ENCODE peak calls at places on chromosomes 3 and 15, in four cellular contexts. W is psoas muscle, Z is GM23338, T is tibial nerve. U is an unnamed sample.
A peak's percentile ranks its signal among the peaks of the same experiment; 100 is the strongest.

GRCh38 chr3:126252373-126252772 is 72.0 kb upstream of the ALDH1L1 start:
- DNase-seq in T (no peak), W (no peak), Z (no peak), U (no peak)

GRCh38 chr3:175655366-175655765 is 796.2 kb downstream of the NAALADL2 start:
- DNase-seq in T (no peak), W (no peak), Z (no peak), U (no peak)

GRCh38 chr3:20668411-20668810 is 482.4 kb upstream of the SGO1 start:
- DNase-seq in T (no peak), W (no peak), Z (peak; percentile 79), U (no peak)

GRCh38 chr3:49785565-49786356 is 581 bp downstream of the IP6K1 start:
- DNase-seq in Z (peak; percentile 63), T (no peak), W (no peak), U (no peak)

GRCh38 chr3:54954019-54954418 is 26.2 kb upstream of the LRTM1 start:
- DNase-seq in Z (peak; percentile 38), T (no peak), W (peak; percentile 17), U (no peak)

GRCh38 chr3:46566040-46566631 is at the start of gene LRRC2:
- DNase-seq in Z (peak; percentile 72), W (peak; percentile 61), T (no peak), U (no peak)

GRCh38 chr3:66856555-66856954 is 141.6 kb upstream of the KBTBD8 start:
- DNase-seq in W (no peak), Z (no peak), T (no peak), U (no peak)

GRCh38 chr3:9732080-9732752 is 681 bp downstream of the BRPF1 start:
- DNase-seq in W (no peak), T (no peak), Z (peak; percentile 44), U (no peak)

GRCh38 chr3:123258811-123259420 is 57.2 kb downstream of the SEC22A start:
- DNase-seq in T (no peak), Z (peak; percentile 51), W (no peak), U (no peak)

GRCh38 chr15:46277994-46278885 is 643.4 kb downstream of the SQOR start:
- DNase-seq in T (no peak), W (no peak), Z (no peak), U (no peak)

GRCh38 chr3:101065962-101066361 is 72.7 kb upstream of the ABI3BP start:
- DNase-seq in T (no peak), W (no peak), Z (no peak), U (no peak)

GRCh38 chr15:43253431-43254403 is 13.0 kb downstream of the TGM5 start:
- DNase-seq in T (no peak), W (no peak), Z (no peak), U (no peak)

GRCh38 chr3:186105543-186105942 is 3.3 kb downstream of the ETV5 start:
- DNase-seq in T (no peak), W (no peak), Z (no peak), U (no peak)

GRCh38 chr3:171976526-171976925 is 62.9 kb upstream of the FNDC3B start:
- DNase-seq in T (no peak), W (no peak), Z (no peak), U (no peak)

GRCh38 chr3:31105438-31106077 is 211.1 kb upstream of the GADL1 start:
- DNase-seq in T (no peak), Z (no peak), W (no peak), U (no peak)

GRCh38 chr15:43239732-43240491 is 19.1 kb upstream of the EPB42 start:
- DNase-seq in W (no peak), Z (no peak), T (no peak), U (no peak)

GRCh38 chr15:74445816-74446763 is 12.3 kb upstream of the SEMA7A start:
- DNase-seq in T (no peak), W (no peak), Z (no peak), U (peak; percentile 24)

GRCh38 chr3:8201886-8202285 is 299.7 kb upstream of the LMCD1 start:
- DNase-seq in Z (no peak), W (no peak), T (no peak), U (no peak)

GRCh38 chr3:121855555-121855954 is 20.5 kb downstream of the EAF2 start:
- DNase-seq in T (no peak), Z (peak; percentile 78), W (no peak), U (no peak)

GRCh38 chr3:105885261-105885660 is 16.4 kb upstream of the CBLB start:
- DNase-seq in Z (no peak), W (no peak), T (no peak), U (no peak)

GRCh38 chr3:24490151-24490550 is 4.5 kb downstream of the THRB start:
- DNase-seq in W (peak; percentile 19), T (peak; percentile 43), Z (no peak), U (peak; percentile 70)

GRCh38 chr3:72265250-72265649 is 480.3 kb upstream of the PROK2 start:
- DNase-seq in T (no peak), Z (peak; percentile 65), W (no peak), U (no peak)

GRCh38 chr3:134601539-134602439 is 49.0 kb downstream of the KY start:
- DNase-seq in Z (peak; percentile 79), W (no peak), T (no peak), U (no peak)

GRCh38 chr3:158723991-158724390 is 8.3 kb downstream of the RARRES1 start:
- DNase-seq in Z (no peak), T (no peak), W (no peak), U (no peak)

GRCh38 chr15:74906193-74906449 is 530 bp downstream of the FAM219B start:
- DNase-seq in T (no peak), Z (peak; percentile 57), W (no peak), U (no peak)

GRCh38 chr3:106255870-106256248 is 387.0 kb upstream of the CBLB start:
- DNase-seq in T (no peak), W (no peak), Z (no peak), U (no peak)

GRCh38 chr3:10379961-10380360 is 59.0 kb upstream of the SEC13 start:
- DNase-seq in T (no peak), W (no peak), Z (no peak), U (no peak)

GRCh38 chr3:66302288-66302687 is 81.5 kb downstream of the SLC25A26 start:
- DNase-seq in Z (no peak), W (no peak), T (no peak), U (no peak)

GRCh38 chr3:66416556-66417304 is 84.1 kb downstream of the LRIG1 start:
- DNase-seq in Z (no peak), W (no peak), T (no peak), U (no peak)

GRCh38 chr15:53752406-53752805 is 7.1 kb downstream of the WDR72 start:
- DNase-seq in W (no peak), T (no peak), Z (no peak), U (no peak)

GRCh38 chr3:124351430-124352142 is 359.7 kb upstream of the ROPN1 start:
- DNase-seq in T (peak; percentile 7), Z (peak; percentile 90), W (no peak), U (no peak)

GRCh38 chr15:88699861-88700260 is 61.0 kb downstream of the ISG20 start:
- DNase-seq in Z (no peak), T (no peak), W (no peak), U (no peak)

GRCh38 chr3:45486136-45486535 is 97.8 kb downstream of the LARS2 start:
- DNase-seq in T (no peak), Z (no peak), W (no peak), U (no peak)

GRCh38 chr15:38991126-38991525 is 426.5 kb upstream of the RASGRP1 start:
- DNase-seq in T (no peak), W (no peak), Z (peak; percentile 74), U (peak; percentile 21)

GRCh38 chr3:17640466-17640865 is 102.0 kb downstream of the TBC1D5 start:
- DNase-seq in W (no peak), T (no peak), Z (no peak), U (no peak)

GRCh38 chr3:24046214-24046613 is 101.1 kb downstream of the NR1D2 start:
- DNase-seq in W (no peak), T (no peak), Z (no peak), U (no peak)

GRCh38 chr3:187291001-187291511 is 481 bp downstream of the MASP1 start:
- DNase-seq in W (no peak), T (no peak), Z (peak; percentile 30), U (no peak)

GRCh38 chr3:8635625-8636024 is 9.0 kb downstream of the SSUH2 start:
- DNase-seq in T (no peak), Z (peak; percentile 56), W (no peak), U (peak; percentile 28)

GRCh38 chr15:97482521-97482920 is 478.0 kb upstream of the ARRDC4 start:
- DNase-seq in T (no peak), Z (peak; percentile 57), W (no peak), U (no peak)

GRCh38 chr15:63715818-63716217 is 117.9 kb downstream of the HERC1 start:
- DNase-seq in W (no peak), Z (no peak), T (no peak), U (no peak)
- H3K36me3 ChIP-seq in W (peaks cover 88% of the 10 kb centered on the region), Z (peaks cover 4% of the 10 kb centered on the region), T (no peaks in the 10 kb centered on the region), U (peaks cover 52% of the 10 kb centered on the region)

GRCh38 chr15:44545934-44546802 is 9.2 kb downstream of the EIF3J start:
- DNase-seq in Z (peak; percentile 52), T (no peak), W (no peak), U (no peak)

GRCh38 chr15:44554934-44555723 is 18.2 kb downstream of the EIF3J start:
- DNase-seq in W (no peak), Z (no peak), T (no peak), U (no peak)

GRCh38 chr15:44550734-44551133 is 13.8 kb downstream of the EIF3J start:
- DNase-seq in Z (no peak), W (no peak), T (no peak), U (no peak)

DNA sequence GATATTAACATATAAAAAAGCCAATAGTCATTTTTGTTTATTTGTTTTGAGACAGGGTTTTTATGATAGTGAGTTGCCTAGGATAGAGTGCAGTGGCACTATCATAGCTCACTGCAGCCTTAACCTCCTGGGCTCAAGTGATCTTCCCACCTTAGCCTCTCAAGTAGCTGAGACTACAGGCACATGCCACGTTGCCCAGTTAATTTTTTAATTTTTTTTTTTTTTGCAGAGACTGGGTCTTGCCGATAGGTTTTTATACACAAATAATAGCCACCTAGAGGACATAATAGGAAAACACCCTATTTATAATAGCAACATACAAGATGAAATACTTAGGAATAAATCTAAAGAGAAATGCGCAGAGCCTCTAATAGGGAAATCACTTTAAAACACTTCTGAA is 13.3 kb downstream of the EIF3J start:
- DNase-seq in W (no peak), Z (no peak), T (no peak), U (no peak)
- TF ChIP-seq CTCF in W (peak; percentile 30), Z (peak; percentile 57), T (peak; percentile 14), U (no peak)

GRCh38 chr3:157064402-157064801 is 95.5 kb downstream of the CCNL1 start:
- DNase-seq in Z (no peak), W (no peak), T (peak; percentile 54), U (no peak)
- H3K4me1 ChIP-seq in Z (peaks cover 28% of the 10 kb centered on the region), W (no peaks in the 10 kb centered on the region), T (no peaks in the 10 kb centered on the region), U (peaks cover 7% of the 10 kb centered on the region)

GRCh38 chr15:71821547-71822129 is 11.3 kb downstream of the NR2E3 start:
- DNase-seq in T (no peak), Z (no peak), W (no peak), U (no peak)
- H3K36me3 ChIP-seq in T (peaks cover 6% of the 10 kb centered on the region), Z (peaks cover 4% of the 10 kb centered on the region), W (peaks cover 33% of the 10 kb centered on the region), U (peaks cover 42% of the 10 kb centered on the region)

GRCh38 chr15:99711685-99712084 is 21.6 kb downstream of the LYSMD4 start:
- DNase-seq in T (no peak), Z (no peak), W (no peak), U (no peak)
- TF ChIP-seq CTCF in T (no peak), Z (no peak), W (no peak), U (no peak)